ENCODE peak calls at places on chromosome 2, in nine cellular contexts. A, Z, J, Q, I, H, L, K and U are unnamed samples.

GRCh38 chr2:88329815-88330603 is 122.5 kb downstream of the FOXI3 start:
- DNase-seq in L (no peak), I (no peak), J (no peak), H (no peak), Z (no peak), A (no peak), K (peak), Q (peak), U (peak)

GRCh38 chr2:94956797-94957391 is 68.6 kb upstream of the MAL start:
- DNase-seq in Z (peak), J (no peak), I (no peak), K (peak), L (no peak), A (peak), H (peak), Q (no peak), U (peak)

GRCh38 chr2:30511122-30512083 is 64.4 kb downstream of the LCLAT1 start:
- DNase-seq in J (peak), H (peak), A (peak), L (peak), Z (peak), Q (peak), K (peak), I (no peak), U (peak)

GRCh38 chr2:120305296-120305695 is 40.6 kb upstream of the INHBB start:
- DNase-seq in H (peak), A (no peak), I (no peak), L (no peak), K (no peak), Q (no peak), Z (no peak), J (no peak), U (no peak)

GRCh38 chr2:151931030-151931611 is 102.9 kb upstream of the ARL5A start:
- DNase-seq in A (no peak), K (no peak), H (no peak), Z (no peak), Q (no peak), J (no peak), I (no peak), L (no peak), U (no peak)

GRCh38 chr2:38079111-38080052 is 3.4 kb upstream of the CYP1B1 start:
- DNase-seq in A (no peak), J (no peak), I (no peak), Q (no peak), H (no peak), Z (no peak), K (no peak), L (no peak), U (no peak)

GRCh38 chr2:225667465-225667864 is 268.0 kb downstream of the NYAP2 start:
- DNase-seq in I (no peak), Z (no peak), H (no peak), J (no peak), L (no peak), Q (no peak), A (no peak), K (no peak), U (no peak)

GRCh38 chr2:237282568-237283128 is 131.3 kb downstream of the COL6A3 start:
- DNase-seq in H (no peak), Q (no peak), L (no peak), A (no peak), Z (no peak), J (no peak), I (no peak), K (peak), U (no peak)

GRCh38 chr2:28193552-28194383 is 198.9 kb upstream of the FOSL2 start:
- DNase-seq in J (no peak), H (peak), Q (no peak), A (no peak), L (no peak), Z (no peak), I (no peak), K (peak), U (no peak)

GRCh38 chr2:20450201-20451108 is 3.6 kb downstream of the RHOB start:
- DNase-seq in J (peak), K (peak), I (peak), Z (peak), A (peak), L (peak), H (peak), Q (no peak), U (no peak)

GRCh38 chr2:231894566-231895380 is 31.4 kb downstream of the NPPC start:
- DNase-seq in L (no peak), Q (no peak), Z (no peak), I (no peak), K (no peak), J (no peak), A (no peak), H (no peak), U (no peak)

GRCh38 chr2:20196881-20197204 is 28.1 kb downstream of the SDC1 start:
- DNase-seq in H (peak), I (no peak), K (no peak), A (no peak), Z (no peak), J (no peak), Q (no peak), L (no peak), U (no peak)

GRCh38 chr2:191714925-191715324 is 37.0 kb downstream of the NABP1 start:
- DNase-seq in Z (no peak), I (no peak), H (no peak), L (no peak), J (no peak), Q (no peak), K (no peak), A (no peak), U (no peak)

GRCh38 chr2:109471656-109472055 is 142.1 kb downstream of the SEPTIN10 start:
- DNase-seq in J (no peak), I (no peak), Z (no peak), L (no peak), A (no peak), K (no peak), H (no peak), Q (no peak), U (no peak)

GRCh38 chr2:125405816-125406215 is 1250.1 kb upstream of the GYPC start:
- DNase-seq in I (peak), K (peak), L (no peak), A (no peak), J (no peak), Q (peak), Z (peak), H (peak), U (peak)

GRCh38 chr2:86800856-86801567 is 10.3 kb upstream of the CD8A start:
- DNase-seq in L (no peak), Z (no peak), I (no peak), J (no peak), K (no peak), H (no peak), Q (no peak), A (no peak), U (no peak)

GRCh38 chr2:43050866-43051265 is 175.5 kb downstream of the ZFP36L2 start:
- DNase-seq in Q (no peak), J (no peak), Z (peak), A (no peak), I (no peak), L (no peak), H (peak), K (no peak), U (no peak)

GRCh38 chr2:46873632-46874068 is 42.0 kb downstream of the MCFD2 start:
- DNase-seq in Q (peak), L (peak), Z (peak), I (peak), K (peak), H (peak), A (peak), J (peak), U (peak)

GRCh38 chr2:37711308-37711731 is 39.9 kb upstream of the CDC42EP3 start:
- DNase-seq in H (peak), Q (peak), K (peak), Z (no peak), I (peak), L (no peak), A (no peak), J (no peak), U (peak)

GRCh38 chr2:109523121-109523520 is 90.6 kb downstream of the SEPTIN10 start:
- DNase-seq in K (no peak), L (no peak), I (no peak), J (no peak), Q (no peak), A (no peak), H (no peak), Z (no peak), U (no peak)

GRCh38 chr2:44981714-44982108 is 27.5 kb downstream of the SIX2 start:
- DNase-seq in L (peak), K (peak), Z (peak), Q (no peak), H (peak), J (peak), I (peak), A (peak), U (peak)

GRCh38 chr2:113907297-113907696 is 17.4 kb downstream of the ACTR3 start:
- DNase-seq in Z (no peak), Q (no peak), K (no peak), H (no peak), A (no peak), J (no peak), L (no peak), I (no peak), U (no peak)

GRCh38 chr2:61733563-61733962 is 120.3 kb downstream of the FAM161A start:
- DNase-seq in K (peak), A (no peak), Z (no peak), I (no peak), L (no peak), Q (no peak), J (no peak), H (no peak), U (peak)

DNA sequence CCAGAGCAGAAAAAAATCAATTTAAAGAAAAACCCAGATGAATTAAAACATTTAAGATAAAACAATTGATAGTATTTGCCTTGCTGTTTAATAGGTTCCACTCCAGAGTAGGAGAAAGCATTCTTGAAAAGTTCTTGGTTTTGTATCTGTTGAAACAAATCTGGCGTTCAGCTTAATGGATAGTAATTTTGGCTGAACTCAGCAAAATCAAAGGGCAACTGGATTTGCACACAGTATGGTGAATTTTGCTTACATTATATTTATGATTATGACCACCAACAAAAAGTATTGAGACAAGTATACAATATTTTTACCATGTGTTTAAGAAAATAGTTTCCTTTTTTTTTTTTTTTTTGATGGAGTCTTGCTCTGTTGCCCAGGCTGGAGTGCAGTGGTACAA is 34.0 kb downstream of the SLC4A10 start:
- DNase-seq in H (no peak), Q (no peak), A (no peak), I (no peak), K (no peak), J (no peak), L (no peak), Z (no peak), U (no peak)
- TF ChIP-seq CTCF in H (no peak), Q (no peak), A (no peak), I (no peak), K (no peak), J (no peak), L (no peak), Z (no peak), U (no peak)

GRCh38 chr2:70301344-70302194 is at the start of gene FAM136A:
- DNase-seq in I (no peak), Z (peak), K (peak), Q (no peak), J (peak), H (peak), L (peak), A (peak), U (peak)
- TF ChIP-seq CTCF in I (peak), Z (peak), K (peak), Q (peak), J (peak), H (peak), L (peak), A (peak), U (peak)

GRCh38 chr2:199405241-199405640 is 52.5 kb downstream of the SATB2 start:
- DNase-seq in A (no peak), I (no peak), L (no peak), Q (no peak), Z (no peak), K (peak), J (no peak), H (peak), U (peak)
- TF ChIP-seq CTCF in A (peak), I (no peak), L (no peak), Q (peak), Z (peak), K (peak), J (no peak), H (peak), U (no peak)

GRCh38 chr2:160269803-160270570 is 69.9 kb upstream of the ITGB6 start:
- DNase-seq in L (peak), H (peak), I (peak), Z (peak), A (peak), J (peak), K (peak), Q (no peak), U (no peak)
- TF ChIP-seq CTCF in L (peak), H (peak), I (peak), Z (peak), A (peak), J (peak), K (peak), Q (peak), U (no peak)

DNA sequence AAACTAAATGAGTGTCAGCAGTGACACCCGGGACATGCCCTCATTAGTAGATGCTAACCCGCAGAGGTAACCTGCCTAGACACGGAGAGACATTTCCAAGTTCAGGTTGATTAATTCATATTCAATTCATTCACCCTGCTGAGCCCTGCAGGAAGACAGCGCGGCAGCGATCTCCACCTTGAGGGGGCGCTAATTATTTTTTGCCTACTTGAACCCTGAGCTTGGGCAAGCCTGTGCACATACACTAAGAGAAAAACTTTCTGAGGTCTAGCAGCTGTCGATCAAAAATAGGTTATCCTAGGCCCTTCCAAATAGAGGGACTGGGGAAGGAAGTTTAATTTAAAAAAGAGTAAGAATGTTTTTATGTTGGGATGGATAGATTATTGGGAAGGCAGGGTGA is 1.3 kb upstream of the LYPD6 start:
- DNase-seq in L (no peak), H (peak), A (peak), J (no peak), Z (no peak), Q (no peak), K (no peak), I (no peak), U (peak)
- TF ChIP-seq CTCF in L (peak), H (peak), A (peak), J (no peak), Z (no peak), Q (peak), K (peak), I (peak), U (peak)

DNA sequence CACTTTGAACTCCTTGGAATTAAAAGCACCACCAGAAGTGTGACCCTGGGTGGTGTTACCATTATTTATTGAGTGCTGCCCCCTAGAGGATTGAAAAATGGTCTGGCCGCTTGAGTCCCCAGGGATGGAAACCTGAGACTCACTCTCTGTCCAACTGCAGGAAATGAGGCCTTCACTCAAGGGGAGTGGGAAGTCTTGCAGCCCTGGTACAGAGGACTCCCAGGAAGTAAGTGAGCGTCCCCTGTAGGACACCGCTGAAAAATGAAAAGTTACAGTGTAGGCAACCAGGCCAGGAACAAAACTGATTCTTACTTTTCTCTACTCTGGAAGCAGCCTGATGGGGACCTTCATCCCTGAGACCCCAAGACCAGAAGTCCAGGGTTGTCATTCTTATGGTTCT is 2.2 kb upstream of the NRP2 start:
- DNase-seq in A (peak), Q (no peak), Z (peak), H (peak), L (peak), I (no peak), K (peak), J (no peak), U (peak)
- TF ChIP-seq CTCF in A (peak), Q (peak), Z (peak), H (peak), L (peak), I (peak), K (peak), J (peak), U (peak)

GRCh38 chr2:135528006-135528405 is 3.0 kb downstream of the ZRANB3 start:
- DNase-seq in J (no peak), I (no peak), A (no peak), L (no peak), Q (no peak), H (no peak), K (no peak), Z (no peak), U (no peak)

GRCh38 chr2:135532581-135532980 is 1.3 kb downstream of the R3HDM1 start:
- DNase-seq in A (no peak), Z (no peak), I (no peak), Q (no peak), K (no peak), L (no peak), J (no peak), H (peak), U (peak)

GRCh38 chr2:135525786-135526185 is 5.2 kb downstream of the ZRANB3 start:
- DNase-seq in Z (no peak), J (no peak), L (no peak), Q (no peak), H (no peak), A (no peak), K (no peak), I (no peak), U (no peak)

GRCh38 chr2:135530313-135531230 is at the start of gene ZRANB3:
- DNase-seq in J (peak), A (peak), L (peak), K (peak), Z (peak), I (peak), Q (peak), H (peak), U (peak)

GRCh38 chr2:135531231-135532197 is at the start of gene R3HDM1:
- DNase-seq in Z (peak), Q (peak), H (peak), J (peak), L (peak), K (peak), I (peak), A (peak), U (peak)
- TF ChIP-seq CTCF in Z (no peak), Q (peak), H (no peak), J (no peak), L (peak), K (peak), I (peak), A (no peak), U (peak)

GRCh38 chr2:7725132-7725849 is 808.1 kb downstream of the RNF144A start:
- DNase-seq in A (no peak), H (peak), L (no peak), K (peak), J (no peak), I (no peak), Z (no peak), Q (no peak), U (peak)
- TF ChIP-seq CTCF in A (no peak), H (peak), L (peak), K (no peak), J (no peak), I (no peak), Z (peak), Q (peak), U (no peak)